ENCODE peak calls at places on chromosome 11, in six cellular contexts. I, D, N, K, M and Z are unnamed samples.

GRCh38 chr11:2534957-2535672 is 90.3 kb downstream of the KCNQ1 start:
- DNase-seq in I (peak), D (no peak), N (peak), K (no peak), M (no peak), Z (no peak)

GRCh38 chr11:91041626-91042025 is 818.8 kb upstream of the CHORDC1 start:
- DNase-seq in I (no peak), D (no peak), N (no peak), K (no peak), M (no peak), Z (no peak)

GRCh38 chr11:119415966-119416365 is 7.0 kb downstream of the THY1 start:
- DNase-seq in I (no peak), D (no peak), N (no peak), K (no peak), M (no peak), Z (no peak)

GRCh38 chr11:71086687-71087258 is 165.6 kb downstream of the SHANK2 start:
- DNase-seq in I (no peak), D (peak), N (no peak), K (no peak), M (peak), Z (no peak)

GRCh38 chr11:20387262-20388095 is at the start of gene PRMT3:
- DNase-seq in I (peak), D (peak), N (peak), K (peak), M (peak), Z (peak)

GRCh38 chr11:131295986-131296385 is 74.4 kb upstream of the NTM start:
- DNase-seq in I (no peak), D (no peak), N (no peak), K (no peak), M (no peak), Z (no peak)

GRCh38 chr11:78417888-78418583 is 416 bp upstream of the GAB2 start:
- DNase-seq in I (peak), D (peak), N (peak), K (peak), M (peak), Z (peak)

GRCh38 chr11:107799245-107799859 is 59.2 kb downstream of the SLC35F2 start:
- DNase-seq in I (peak), D (peak), N (peak), K (peak), M (peak), Z (no peak)

GRCh38 chr11:62011881-62012280 is 44.4 kb upstream of the FTH1 start:
- DNase-seq in I (no peak), D (no peak), N (peak), K (no peak), M (no peak), Z (no peak)

GRCh38 chr11:124873980-124874379 is 8.7 kb downstream of the ROBO3 start:
- DNase-seq in I (no peak), D (no peak), N (peak), K (no peak), M (no peak), Z (no peak)

GRCh38 chr11:2466869-2467694 is 22.3 kb downstream of the KCNQ1 start:
- DNase-seq in I (peak), D (no peak), N (peak), K (peak), M (no peak), Z (no peak)

GRCh38 chr11:95512682-95513081 is 276.9 kb downstream of the FAM76B start:
- DNase-seq in I (no peak), D (no peak), N (peak), K (no peak), M (no peak), Z (no peak)

GRCh38 chr11:103806130-103806900 is 230.1 kb upstream of the DDI1 start:
- DNase-seq in I (no peak), D (no peak), N (no peak), K (no peak), M (no peak), Z (no peak)

GRCh38 chr11:126929186-126930085 is 71.1 kb downstream of the KIRREL3 start:
- DNase-seq in I (no peak), D (no peak), N (no peak), K (no peak), M (no peak), Z (no peak)

GRCh38 chr11:118570787-118571186 is 1.4 kb upstream of the ARCN1 start:
- DNase-seq in I (no peak), D (no peak), N (no peak), K (no peak), M (no peak), Z (no peak)

GRCh38 chr11:60710482-60710881 is 11.1 kb downstream of the MS4A8 start:
- DNase-seq in I (no peak), D (peak), N (no peak), K (no peak), M (peak), Z (no peak)

GRCh38 chr11:71266114-71266833 is 13.9 kb upstream of the SHANK2 start:
- DNase-seq in I (peak), D (no peak), N (no peak), K (no peak), M (peak), Z (no peak)

GRCh38 chr11:57379732-57380131 is 1.2 kb downstream of the PRG3 start:
- DNase-seq in I (no peak), D (peak), N (no peak), K (no peak), M (peak), Z (no peak)

GRCh38 chr11:704799-705645 is 1.0 kb upstream of the EPS8L2 start:
- DNase-seq in I (peak), D (no peak), N (peak), K (no peak), M (peak), Z (no peak)

GRCh38 chr11:120334332-120334731 is 1.9 kb upstream of the ARHGEF12 start:
- DNase-seq in I (no peak), D (no peak), N (no peak), K (no peak), M (no peak), Z (no peak)

GRCh38 chr11:65363770-65364169 is 9.2 kb downstream of the TIGD3 start:
- DNase-seq in I (no peak), D (no peak), N (no peak), K (no peak), M (no peak), Z (no peak)
- TF ChIP-seq CTCF in I (no peak), D (no peak), N (no peak), K (no peak), M (no peak), Z (no peak)

GRCh38 chr11:15117751-15118150 is 3.0 kb downstream of the INSC start:
- DNase-seq in I (no peak), D (no peak), N (no peak), K (no peak), M (no peak), Z (no peak)

GRCh38 chr11:15111215-15111614 is 3.5 kb upstream of the INSC start:
- DNase-seq in I (no peak), D (no peak), N (no peak), K (no peak), M (no peak), Z (no peak)

GRCh38 chr11:15115686-15116085 is 963 bp downstream of the INSC start:
- DNase-seq in I (no peak), D (no peak), N (no peak), K (no peak), M (no peak), Z (no peak)

GRCh38 chr11:15113381-15113780 is 1.3 kb upstream of the INSC start:
- DNase-seq in I (no peak), D (no peak), N (no peak), K (no peak), M (no peak), Z (no peak)

DNA sequence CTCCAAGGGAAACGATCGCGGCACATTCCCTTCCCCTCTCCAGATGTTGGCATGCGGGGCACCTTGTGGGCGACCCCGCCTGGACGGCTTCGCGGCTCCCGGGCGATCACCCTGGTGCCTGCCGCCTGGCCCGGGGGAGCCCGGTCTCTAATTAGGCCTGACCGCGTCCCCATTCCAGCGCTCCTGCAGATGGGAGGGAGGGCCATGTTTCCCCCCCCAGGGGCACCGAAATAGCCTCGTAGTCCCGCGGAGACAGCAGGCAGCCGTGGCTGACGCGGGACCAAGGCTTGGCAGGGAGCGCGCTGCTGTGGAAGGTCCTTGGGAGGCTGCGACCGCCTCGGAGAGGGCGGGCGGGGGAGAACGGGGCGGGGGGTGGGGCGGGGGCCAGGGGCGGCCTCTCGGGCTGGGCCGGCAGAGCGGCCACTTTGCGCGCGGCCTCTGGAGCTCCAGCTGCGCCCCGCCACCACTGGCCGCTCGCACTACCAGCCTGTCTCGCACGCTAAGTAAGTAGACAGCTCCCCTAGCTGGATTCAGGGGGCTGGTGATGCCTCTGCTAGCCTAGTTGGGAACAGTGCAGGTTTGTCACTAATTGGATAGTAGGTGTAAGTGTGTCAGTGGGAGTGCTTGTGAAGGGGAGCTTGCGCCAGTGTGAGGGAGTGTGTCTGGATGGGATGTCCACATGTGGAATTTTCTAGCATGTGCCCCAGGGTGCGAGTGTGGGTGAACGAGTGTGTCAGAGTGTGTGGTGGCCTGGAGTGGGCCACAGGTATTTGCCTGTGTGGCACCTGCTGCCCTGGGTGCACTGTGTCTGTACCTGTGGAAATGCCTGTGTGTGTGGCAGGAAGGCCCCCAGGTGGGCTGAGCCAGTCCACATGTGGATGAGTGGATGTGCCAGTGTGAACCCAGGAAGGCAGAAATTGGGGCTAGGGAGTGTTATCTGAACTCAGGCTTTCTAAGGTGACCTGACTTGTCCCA is at the start of gene INSC:
- DNase-seq in I (no peak), D (peak), N (no peak), K (no peak), M (peak), Z (no peak)
- TF ChIP-seq CTCF in I (no peak), D (no peak), N (no peak), K (no peak), M (no peak), Z (no peak)

GRCh38 chr11:35003658-35004057 is 87.2 kb downstream of the PDHX start:
- DNase-seq in I (no peak), D (no peak), N (no peak), K (no peak), M (no peak), Z (no peak)

GRCh38 chr11:34999453-34999852 is 83.0 kb downstream of the PDHX start:
- DNase-seq in I (no peak), D (no peak), N (no peak), K (no peak), M (no peak), Z (no peak)

GRCh38 chr11:34994859-34995258 is 78.4 kb downstream of the PDHX start:
- DNase-seq in I (no peak), D (no peak), N (no peak), K (no peak), M (no peak), Z (no peak)

GRCh38 chr11:34996958-34997357 is 80.5 kb downstream of the PDHX start:
- DNase-seq in I (no peak), D (no peak), N (no peak), K (no peak), M (no peak), Z (no peak)

GRCh38 chr11:34997872-34998548 is 81.6 kb downstream of the PDHX start:
- DNase-seq in I (no peak), D (no peak), N (no peak), K (no peak), M (no peak), Z (no peak)
- TF ChIP-seq CTCF in I (peak), D (peak), N (peak), K (peak), M (no peak), Z (peak)

GRCh38 chr11:114282488-114282887 is 13.7 kb upstream of the NNMT start:
- DNase-seq in I (no peak), D (no peak), N (no peak), K (no peak), M (no peak), Z (no peak)

GRCh38 chr11:114279778-114280532 is 16.2 kb upstream of the NNMT start:
- DNase-seq in I (no peak), D (no peak), N (no peak), K (no peak), M (no peak), Z (no peak)

GRCh38 chr11:114281388-114281956 is 14.7 kb upstream of the NNMT start:
- DNase-seq in I (no peak), D (no peak), N (no peak), K (no peak), M (no peak), Z (no peak)

GRCh38 chr11:114278342-114279065 is 17.7 kb upstream of the NNMT start:
- DNase-seq in I (no peak), D (no peak), N (no peak), K (no peak), M (no peak), Z (no peak)

GRCh38 chr11:114280696-114281095 is 15.5 kb upstream of the NNMT start:
- DNase-seq in I (peak), D (peak), N (peak), K (no peak), M (peak), Z (no peak)
- TF ChIP-seq CTCF in I (peak), D (peak), N (peak), K (peak), M (peak), Z (peak)